ENCODE peak calls at places on chromosomes 5 and 9, in nine cellular contexts. W, E, P, M, G, C, D, O and F are unnamed samples.
A peak's percentile ranks its signal among the peaks of the same experiment; 100 is the strongest.

GRCh38 chr5:40430112-40430725 is 249.5 kb upstream of the PTGER4 start:
- DNase-seq in W (no peak), E (no peak), P (no peak), M (no peak), G (no peak), C (no peak), D (no peak), O (no peak), F (no peak)

GRCh38 chr9:3342159-3342777 is 183.5 kb downstream of the RFX3 start:
- DNase-seq in W (no peak), E (peak; percentile 89), P (no peak), M (peak; percentile 65), G (no peak), C (no peak), D (no peak), O (no peak), F (no peak)

GRCh38 chr5:143343042-143343441 is 60.4 kb downstream of the NR3C1 start:
- DNase-seq in W (no peak), E (no peak), P (no peak), M (no peak), G (no peak), C (no peak), D (no peak), O (no peak), F (no peak)

GRCh38 chr9:137095664-137096517 is 9.1 kb downstream of the MAN1B1 start:
- DNase-seq in W (peak; percentile 88), E (no peak), P (no peak), M (no peak), G (no peak), C (no peak), D (no peak), O (no peak), F (no peak)

GRCh38 chr5:154087260-154087659 is 48.5 kb downstream of the MFAP3 start:
- DNase-seq in W (no peak), E (peak; percentile 47), P (peak; percentile 88), M (peak; percentile 3), G (no peak), C (no peak), D (peak; percentile 31), O (no peak), F (no peak)

GRCh38 chr9:7974335-7975005 is 174.9 kb upstream of the DMAC1 start:
- DNase-seq in W (no peak), E (no peak), P (peak; percentile 91), M (no peak), G (no peak), C (no peak), D (no peak), O (no peak), F (no peak)

GRCh38 chr9:89863141-89863540 is 258.3 kb downstream of the GADD45G start:
- DNase-seq in W (no peak), E (no peak), P (no peak), M (no peak), G (no peak), C (no peak), D (no peak), O (no peak), F (no peak)

GRCh38 chr9:135404451-135405144 is 75.0 kb upstream of the PPP1R26 start:
- DNase-seq in W (no peak), E (no peak), P (no peak), M (no peak), G (no peak), C (no peak), D (no peak), O (no peak), F (no peak)

GRCh38 chr5:10602031-10602806 is 38.3 kb downstream of the ANKRD33B start:
- DNase-seq in W (no peak), E (no peak), P (peak; percentile 39), M (no peak), G (no peak), C (no peak), D (no peak), O (no peak), F (no peak)

GRCh38 chr9:13131991-13132390 is 147.5 kb downstream of the MPDZ start:
- DNase-seq in W (no peak), E (no peak), P (no peak), M (no peak), G (no peak), C (no peak), D (no peak), O (no peak), F (no peak)

GRCh38 chr5:6704361-6704851 is 8.8 kb upstream of the TENT4A start:
- DNase-seq in W (no peak), E (peak; percentile 92), P (no peak), M (peak; percentile 91), G (no peak), C (peak; percentile 14), D (peak; percentile 91), O (peak; percentile 79), F (no peak)

GRCh38 chr9:88680505-88681160 is 145.7 kb downstream of the NXNL2 start:
- DNase-seq in W (no peak), E (peak; percentile 50), P (no peak), M (peak; percentile 52), G (no peak), C (no peak), D (peak; percentile 42), O (no peak), F (no peak)

GRCh38 chr5:180379355-180380070 is 26.4 kb upstream of the GFPT2 start:
- DNase-seq in W (no peak), E (no peak), P (no peak), M (no peak), G (no peak), C (no peak), D (no peak), O (no peak), F (no peak)